ENCODE peak calls at places on chromosomes 3 and 15, in ten cellular contexts. N, U, J, Y, C, P, X, S, T and M are unnamed samples.

GRCh38 chr3:120350431-120350941 is 1.3 kb upstream of the LRRC58 start:
- DNase-seq in N (no peak), U (peak; percentile 36), J (no peak), Y (no peak), C (no peak), P (no peak), X (no peak), S (no peak), T (no peak), M (no peak)

GRCh38 chr15:81777546-81777945 is 268.3 kb downstream of the MEX3B start:
- DNase-seq in N (no peak), U (no peak), J (no peak), Y (no peak), C (no peak), P (no peak), X (no peak), S (no peak), T (no peak), M (no peak)

GRCh38 chr3:170563712-170564423 is 22.0 kb downstream of the SLC7A14 start:
- DNase-seq in N (peak; percentile 12), U (no peak), J (no peak), Y (no peak), C (no peak), P (no peak), X (no peak), S (no peak), T (no peak), M (no peak)

GRCh38 chr3:22450785-22451400 is 699.9 kb upstream of the ZNF385D start:
- DNase-seq in N (no peak), U (peak; percentile 49), J (no peak), Y (no peak), C (no peak), P (no peak), X (no peak), S (no peak), T (no peak), M (no peak)

GRCh38 chr15:63712828-63713520 is 115.8 kb downstream of the FBXL22 start:
- DNase-seq in N (no peak), U (no peak), J (no peak), Y (no peak), C (no peak), P (no peak), X (no peak), S (no peak), T (no peak), M (peak; percentile 35)

GRCh38 chr15:91961357-91961756 is 107.8 kb downstream of the SLCO3A1 start:
- DNase-seq in N (no peak), U (no peak), J (no peak), Y (no peak), C (no peak), P (no peak), X (no peak), S (no peak), T (no peak), M (no peak)

GRCh38 chr15:90497912-90498311 is 31.8 kb upstream of the CRTC3 start:
- DNase-seq in N (no peak), U (no peak), J (no peak), Y (no peak), C (no peak), P (no peak), X (no peak), S (no peak), T (no peak), M (no peak)

GRCh38 chr3:21913791-21914190 is 162.8 kb upstream of the ZNF385D start:
- DNase-seq in N (peak; percentile 80), U (no peak), J (no peak), Y (no peak), C (no peak), P (no peak), X (no peak), S (no peak), T (no peak), M (no peak)

GRCh38 chr3:177694316-177694715 is 497.0 kb upstream of the TBL1XR1 start:
- DNase-seq in N (peak; percentile 36), U (peak; percentile 49), J (no peak), Y (no peak), C (no peak), P (no peak), X (no peak), S (no peak), T (no peak), M (no peak)

GRCh38 chr15:60772395-60773120 is 293.6 kb upstream of the ICE2 start:
- DNase-seq in N (no peak), U (no peak), J (no peak), Y (no peak), C (no peak), P (no peak), X (no peak), S (no peak), T (no peak), M (no peak)

GRCh38 chr3:28916713-28917499 is 364.0 kb upstream of the RBMS3 start:
- DNase-seq in N (no peak), U (peak; percentile 95), J (no peak), Y (no peak), C (peak; percentile 19), P (peak; percentile 35), X (no peak), S (no peak), T (peak; percentile 52), M (peak; percentile 40)

GRCh38 chr3:132343018-132343612 is 25.9 kb downstream of the ACP3 start:
- DNase-seq in N (peak; percentile 4), U (peak; percentile 51), J (peak; percentile 34), Y (no peak), C (peak; percentile 26), P (peak; percentile 27), X (no peak), S (no peak), T (peak; percentile 52), M (peak; percentile 24)

GRCh38 chr15:68204776-68205557 is at the start of gene CALML4:
- DNase-seq in N (no peak), U (peak; percentile 24), J (no peak), Y (peak; percentile 50), C (no peak), P (no peak), X (no peak), S (no peak), T (no peak), M (peak; percentile 13)

GRCh38 chr3:109926376-109926775 is 589.0 kb upstream of the DPPA4 start:
- DNase-seq in N (no peak), U (no peak), J (no peak), Y (no peak), C (no peak), P (no peak), X (no peak), S (no peak), T (no peak), M (no peak)
- TF ChIP-seq CTCF in N (no peak), U (no peak), J (no peak), Y (no peak), C (no peak), P (no peak), X (no peak), S (no peak), T (no peak), M (no peak)

DNA sequence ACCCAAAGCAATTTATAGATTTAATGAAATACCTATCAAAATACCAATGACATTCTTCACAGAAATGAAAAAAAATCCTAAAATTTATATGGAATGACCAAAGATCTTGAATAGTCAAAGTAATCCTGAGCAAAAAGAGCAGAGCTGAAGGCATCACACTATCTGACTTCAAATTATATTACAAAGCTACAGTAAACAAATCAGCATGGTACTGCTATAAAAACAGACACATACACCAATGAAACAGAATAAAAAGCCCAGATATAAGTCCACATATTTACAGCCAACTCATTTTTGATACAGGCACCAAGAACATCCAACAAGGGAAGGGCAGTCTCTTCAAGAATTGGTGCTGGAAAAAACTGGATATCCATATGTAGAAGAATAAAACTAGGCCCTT is 54.9 kb upstream of the TMEM158 start:
- DNase-seq in N (no peak), U (no peak), J (no peak), Y (no peak), C (no peak), P (no peak), X (no peak), S (no peak), T (no peak), M (no peak)
- TF ChIP-seq CTCF in N (no peak), U (no peak), J (no peak), Y (no peak), C (no peak), P (no peak), X (no peak), S (no peak), T (no peak), M (no peak)

GRCh38 chr15:89081878-89082277 is 6.4 kb upstream of the ABHD2 start:
- DNase-seq in N (no peak), U (no peak), J (no peak), Y (no peak), C (no peak), P (no peak), X (no peak), S (no peak), T (no peak), M (no peak)
- TF ChIP-seq CTCF in N (no peak), U (no peak), J (no peak), Y (no peak), C (no peak), P (no peak), X (no peak), S (no peak), T (no peak), M (no peak)

GRCh38 chr3:112467584-112467983 is 31.7 kb downstream of the BTLA start:
- DNase-seq in N (no peak), U (no peak), J (no peak), Y (no peak), C (no peak), P (peak; percentile 11), X (no peak), S (no peak), T (no peak), M (no peak)
- TF ChIP-seq CTCF in N (no peak), U (no peak), J (no peak), Y (no peak), C (no peak), P (no peak), X (no peak), S (no peak), T (no peak), M (peak; percentile 5)

GRCh38 chr3:134675726-134676252 is 25.0 kb upstream of the KY start:
- DNase-seq in N (no peak), U (no peak), J (no peak), Y (no peak), C (no peak), P (no peak), X (no peak), S (no peak), T (no peak), M (no peak)

GRCh38 chr3:134680796-134681526 is 30.1 kb upstream of the KY start:
- DNase-seq in N (no peak), U (no peak), J (no peak), Y (no peak), C (no peak), P (no peak), X (no peak), S (no peak), T (no peak), M (no peak)

GRCh38 chr3:134681527-134681910 is 30.7 kb upstream of the KY start:
- DNase-seq in N (no peak), U (no peak), J (no peak), Y (no peak), C (no peak), P (peak; percentile 30), X (no peak), S (no peak), T (no peak), M (no peak)

GRCh38 chr3:134677987-134678308 is 27.1 kb upstream of the KY start:
- DNase-seq in N (no peak), U (no peak), J (no peak), Y (peak; percentile 42), C (no peak), P (no peak), X (no peak), S (no peak), T (no peak), M (no peak)

GRCh38 chr3:134677196-134677986 is 26.6 kb upstream of the KY start:
- DNase-seq in N (no peak), U (no peak), J (no peak), Y (no peak), C (peak; percentile 80), P (peak; percentile 30), X (no peak), S (no peak), T (peak; percentile 20), M (peak; percentile 45)
- TF ChIP-seq CTCF in N (peak; percentile 53), U (peak; percentile 42), J (peak; percentile 17), Y (no peak), C (peak; percentile 69), P (peak; percentile 18), X (no peak), S (no peak), T (peak; percentile 53), M (peak; percentile 69)